ENCODE peak calls at places on chromosomes 12 and 14, in nine cellular contexts. One of them, this sample, is unnamed.

GRCh38 chr14:24673534-24674203 is 39.7 kb upstream of the GZMB start:
- DNase-seq in GF-D8: no peak
- DNase-seq in AG09319: no peak
- DNase-seq in ureter: no peak
- DNase-seq in HFF-Myc: no peak
- DNase-seq in cardiac muscle cell: no peak
- DNase-seq in pancreas: no peak
- DNase-seq in transverse colon: peak; percentile 27
- DNase-seq in stimulated activated CD4-positive, alpha-beta T cell treated with anti-CD3 and anti-CD28 coated beads, Interleukin-4, amount 100 ng/mL, for 48 hours: peak; percentile 33
- DNase-seq in this sample: no peak

GRCh38 chr12:132429122-132429931 is 60.6 kb upstream of the FBRSL1 start:
- DNase-seq in GF-D8: peak; percentile 33
- DNase-seq in AG09319: no peak
- DNase-seq in ureter: no peak
- DNase-seq in HFF-Myc: no peak
- DNase-seq in cardiac muscle cell: peak; percentile 42
- DNase-seq in pancreas: peak; percentile 93
- DNase-seq in transverse colon: no peak
- DNase-seq in stimulated activated CD4-positive, alpha-beta T cell treated with anti-CD3 and anti-CD28 coated beads, Interleukin-4, amount 100 ng/mL, for 48 hours: no peak
- DNase-seq in this sample: no peak

GRCh38 chr12:14394317-14395058 is 29.0 kb downstream of the ATF7IP start:
- DNase-seq in GF-D8: no peak
- DNase-seq in AG09319: no peak
- DNase-seq in ureter: no peak
- DNase-seq in HFF-Myc: peak; percentile 71
- DNase-seq in cardiac muscle cell: peak; percentile 77
- DNase-seq in pancreas: peak; percentile 37
- DNase-seq in transverse colon: no peak
- DNase-seq in stimulated activated CD4-positive, alpha-beta T cell treated with anti-CD3 and anti-CD28 coated beads, Interleukin-4, amount 100 ng/mL, for 48 hours: no peak
- DNase-seq in this sample: peak; percentile 60

GRCh38 chr12:117092511-117092780 is 6.8 kb downstream of the TESC start:
- DNase-seq in GF-D8: no peak
- DNase-seq in AG09319: no peak
- DNase-seq in ureter: no peak
- DNase-seq in HFF-Myc: no peak
- DNase-seq in cardiac muscle cell: no peak
- DNase-seq in pancreas: no peak
- DNase-seq in transverse colon: no peak
- DNase-seq in stimulated activated CD4-positive, alpha-beta T cell treated with anti-CD3 and anti-CD28 coated beads, Interleukin-4, amount 100 ng/mL, for 48 hours: no peak
- DNase-seq in this sample: no peak

GRCh38 chr12:3580071-3580749 is 89.2 kb downstream of the PRMT8 start:
- DNase-seq in GF-D8: no peak
- DNase-seq in AG09319: no peak
- DNase-seq in ureter: no peak
- DNase-seq in HFF-Myc: no peak
- DNase-seq in cardiac muscle cell: no peak
- DNase-seq in pancreas: no peak
- DNase-seq in transverse colon: no peak
- DNase-seq in stimulated activated CD4-positive, alpha-beta T cell treated with anti-CD3 and anti-CD28 coated beads, Interleukin-4, amount 100 ng/mL, for 48 hours: no peak
- DNase-seq in this sample: no peak

GRCh38 chr14:106549064-106549463 is 1022.7 kb downstream of the TMEM121 start:
- DNase-seq in GF-D8: no peak
- DNase-seq in AG09319: no peak
- DNase-seq in ureter: no peak
- DNase-seq in HFF-Myc: no peak
- DNase-seq in cardiac muscle cell: no peak
- DNase-seq in pancreas: no peak
- DNase-seq in transverse colon: no peak
- DNase-seq in stimulated activated CD4-positive, alpha-beta T cell treated with anti-CD3 and anti-CD28 coated beads, Interleukin-4, amount 100 ng/mL, for 48 hours: no peak
- DNase-seq in this sample: no peak

GRCh38 chr12:19338405-19338804 is 100.9 kb upstream of the AEBP2 start:
- DNase-seq in GF-D8: no peak
- DNase-seq in AG09319: no peak
- DNase-seq in ureter: no peak
- DNase-seq in HFF-Myc: no peak
- DNase-seq in cardiac muscle cell: no peak
- DNase-seq in pancreas: no peak
- DNase-seq in transverse colon: no peak
- DNase-seq in stimulated activated CD4-positive, alpha-beta T cell treated with anti-CD3 and anti-CD28 coated beads, Interleukin-4, amount 100 ng/mL, for 48 hours: no peak
- DNase-seq in this sample: no peak

GRCh38 chr12:79552186-79552585 is 138.6 kb downstream of the PAWR start:
- DNase-seq in GF-D8: no peak
- DNase-seq in AG09319: no peak
- DNase-seq in ureter: no peak
- DNase-seq in HFF-Myc: no peak
- DNase-seq in cardiac muscle cell: no peak
- DNase-seq in pancreas: no peak
- DNase-seq in transverse colon: no peak
- DNase-seq in stimulated activated CD4-positive, alpha-beta T cell treated with anti-CD3 and anti-CD28 coated beads, Interleukin-4, amount 100 ng/mL, for 48 hours: no peak
- DNase-seq in this sample: no peak

GRCh38 chr12:111066744-111067437 is 146.5 kb upstream of the MYL2 start:
- DNase-seq in GF-D8: no peak
- DNase-seq in AG09319: no peak
- DNase-seq in ureter: no peak
- DNase-seq in HFF-Myc: no peak
- DNase-seq in cardiac muscle cell: no peak
- DNase-seq in pancreas: no peak
- DNase-seq in transverse colon: no peak
- DNase-seq in stimulated activated CD4-positive, alpha-beta T cell treated with anti-CD3 and anti-CD28 coated beads, Interleukin-4, amount 100 ng/mL, for 48 hours: no peak
- DNase-seq in this sample: no peak

GRCh38 chr14:73723799-73724621 is 9.8 kb upstream of the PNMA1 start:
- DNase-seq in GF-D8: peak; percentile 63
- DNase-seq in AG09319: peak; percentile 98
- DNase-seq in ureter: peak; percentile 70
- DNase-seq in HFF-Myc: peak; percentile 64
- DNase-seq in cardiac muscle cell: no peak
- DNase-seq in pancreas: no peak
- DNase-seq in transverse colon: no peak
- DNase-seq in stimulated activated CD4-positive, alpha-beta T cell treated with anti-CD3 and anti-CD28 coated beads, Interleukin-4, amount 100 ng/mL, for 48 hours: no peak
- DNase-seq in this sample: peak; percentile 93

GRCh38 chr12:16347391-16348298 is at the start of gene MGST1:
- DNase-seq in GF-D8: peak; percentile 53
- DNase-seq in AG09319: peak; percentile 30
- DNase-seq in ureter: peak; percentile 78
- DNase-seq in HFF-Myc: no peak
- DNase-seq in cardiac muscle cell: peak; percentile 85
- DNase-seq in pancreas: peak; percentile 70
- DNase-seq in transverse colon: peak; percentile 77
- DNase-seq in stimulated activated CD4-positive, alpha-beta T cell treated with anti-CD3 and anti-CD28 coated beads, Interleukin-4, amount 100 ng/mL, for 48 hours: no peak
- DNase-seq in this sample: peak; percentile 7

GRCh38 chr14:105461903-105462302 is 12.7 kb upstream of the CRIP2 start:
- DNase-seq in GF-D8: no peak
- DNase-seq in AG09319: no peak
- DNase-seq in ureter: no peak
- DNase-seq in HFF-Myc: no peak
- DNase-seq in cardiac muscle cell: no peak
- DNase-seq in pancreas: no peak
- DNase-seq in transverse colon: no peak
- DNase-seq in stimulated activated CD4-positive, alpha-beta T cell treated with anti-CD3 and anti-CD28 coated beads, Interleukin-4, amount 100 ng/mL, for 48 hours: no peak
- DNase-seq in this sample: no peak

GRCh38 chr12:121138284-121138683 is 5.6 kb downstream of the P2RX7 start:
- DNase-seq in GF-D8: no peak
- DNase-seq in AG09319: no peak
- DNase-seq in ureter: no peak
- DNase-seq in HFF-Myc: no peak
- DNase-seq in cardiac muscle cell: no peak
- DNase-seq in pancreas: no peak
- DNase-seq in transverse colon: no peak
- DNase-seq in stimulated activated CD4-positive, alpha-beta T cell treated with anti-CD3 and anti-CD28 coated beads, Interleukin-4, amount 100 ng/mL, for 48 hours: no peak
- DNase-seq in this sample: no peak

GRCh38 chr12:49809369-49810158 is 18.6 kb downstream of the NCKAP5L start:
- DNase-seq in GF-D8: no peak
- DNase-seq in AG09319: no peak
- DNase-seq in ureter: no peak
- DNase-seq in HFF-Myc: no peak
- DNase-seq in cardiac muscle cell: peak; percentile 42
- DNase-seq in pancreas: no peak
- DNase-seq in transverse colon: no peak
- DNase-seq in stimulated activated CD4-positive, alpha-beta T cell treated with anti-CD3 and anti-CD28 coated beads, Interleukin-4, amount 100 ng/mL, for 48 hours: no peak
- DNase-seq in this sample: no peak

GRCh38 chr12:48202766-48203165 is 326 bp downstream of the OR10AD1 start:
- DNase-seq in GF-D8: no peak
- DNase-seq in AG09319: no peak
- DNase-seq in ureter: no peak
- DNase-seq in HFF-Myc: no peak
- DNase-seq in cardiac muscle cell: no peak
- DNase-seq in pancreas: no peak
- DNase-seq in transverse colon: no peak
- DNase-seq in stimulated activated CD4-positive, alpha-beta T cell treated with anti-CD3 and anti-CD28 coated beads, Interleukin-4, amount 100 ng/mL, for 48 hours: no peak
- DNase-seq in this sample: no peak

GRCh38 chr12:49413010-49413409 is 45.7 kb downstream of the SPATS2 start:
- DNase-seq in GF-D8: no peak
- DNase-seq in AG09319: no peak
- DNase-seq in ureter: no peak
- DNase-seq in HFF-Myc: no peak
- DNase-seq in cardiac muscle cell: no peak
- DNase-seq in pancreas: no peak
- DNase-seq in transverse colon: no peak
- DNase-seq in stimulated activated CD4-positive, alpha-beta T cell treated with anti-CD3 and anti-CD28 coated beads, Interleukin-4, amount 100 ng/mL, for 48 hours: no peak
- DNase-seq in this sample: no peak

GRCh38 chr12:29229937-29230336 is 80.9 kb downstream of the FAR2 start:
- DNase-seq in GF-D8: no peak
- DNase-seq in AG09319: no peak
- DNase-seq in ureter: no peak
- DNase-seq in HFF-Myc: no peak
- DNase-seq in cardiac muscle cell: no peak
- DNase-seq in pancreas: no peak
- DNase-seq in transverse colon: no peak
- DNase-seq in stimulated activated CD4-positive, alpha-beta T cell treated with anti-CD3 and anti-CD28 coated beads, Interleukin-4, amount 100 ng/mL, for 48 hours: no peak
- DNase-seq in this sample: no peak

GRCh38 chr12:31591308-31591901 is 469 bp upstream of the DENND5B start:
- DNase-seq in GF-D8: no peak
- DNase-seq in AG09319: no peak
- DNase-seq in ureter: no peak
- DNase-seq in HFF-Myc: no peak
- DNase-seq in cardiac muscle cell: peak; percentile 83
- DNase-seq in pancreas: no peak
- DNase-seq in transverse colon: peak; percentile 29
- DNase-seq in stimulated activated CD4-positive, alpha-beta T cell treated with anti-CD3 and anti-CD28 coated beads, Interleukin-4, amount 100 ng/mL, for 48 hours: no peak
- DNase-seq in this sample: no peak

GRCh38 chr12:121775501-121775900 is 18.0 kb downstream of the RHOF start:
- DNase-seq in GF-D8: no peak
- DNase-seq in AG09319: no peak
- DNase-seq in ureter: no peak
- DNase-seq in HFF-Myc: no peak
- DNase-seq in cardiac muscle cell: no peak
- DNase-seq in pancreas: no peak
- DNase-seq in transverse colon: no peak
- DNase-seq in stimulated activated CD4-positive, alpha-beta T cell treated with anti-CD3 and anti-CD28 coated beads, Interleukin-4, amount 100 ng/mL, for 48 hours: no peak
- DNase-seq in this sample: no peak

GRCh38 chr12:101695698-101696097 is 1.7 kb upstream of the CHPT1 start:
- DNase-seq in GF-D8: no peak
- DNase-seq in AG09319: no peak
- DNase-seq in ureter: no peak
- DNase-seq in HFF-Myc: no peak
- DNase-seq in cardiac muscle cell: no peak
- DNase-seq in pancreas: no peak
- DNase-seq in transverse colon: no peak
- DNase-seq in stimulated activated CD4-positive, alpha-beta T cell treated with anti-CD3 and anti-CD28 coated beads, Interleukin-4, amount 100 ng/mL, for 48 hours: no peak
- DNase-seq in this sample: no peak

GRCh38 chr12:63075376-63076000 is 75.5 kb downstream of the AVPR1A start:
- DNase-seq in GF-D8: no peak
- DNase-seq in AG09319: no peak
- DNase-seq in ureter: no peak
- DNase-seq in HFF-Myc: no peak
- DNase-seq in cardiac muscle cell: peak; percentile 72
- DNase-seq in pancreas: no peak
- DNase-seq in transverse colon: no peak
- DNase-seq in stimulated activated CD4-positive, alpha-beta T cell treated with anti-CD3 and anti-CD28 coated beads, Interleukin-4, amount 100 ng/mL, for 48 hours: no peak
- DNase-seq in this sample: no peak

GRCh38 chr12:93204896-93205295 is 172.8 kb upstream of the NUDT4 start:
- DNase-seq in GF-D8: no peak
- DNase-seq in AG09319: no peak
- DNase-seq in ureter: no peak
- DNase-seq in HFF-Myc: no peak
- DNase-seq in cardiac muscle cell: no peak
- DNase-seq in pancreas: no peak
- DNase-seq in transverse colon: no peak
- DNase-seq in stimulated activated CD4-positive, alpha-beta T cell treated with anti-CD3 and anti-CD28 coated beads, Interleukin-4, amount 100 ng/mL, for 48 hours: no peak
- DNase-seq in this sample: no peak

GRCh38 chr14:96286251-96286650 is 30.2 kb downstream of the BDKRB1 start:
- DNase-seq in GF-D8: no peak
- DNase-seq in AG09319: no peak
- DNase-seq in ureter: no peak
- DNase-seq in HFF-Myc: no peak
- DNase-seq in cardiac muscle cell: no peak
- DNase-seq in pancreas: no peak
- DNase-seq in transverse colon: no peak
- DNase-seq in stimulated activated CD4-positive, alpha-beta T cell treated with anti-CD3 and anti-CD28 coated beads, Interleukin-4, amount 100 ng/mL, for 48 hours: no peak
- DNase-seq in this sample: no peak

GRCh38 chr14:100854435-100854834 is 28.5 kb downstream of the MEG3 start:
- DNase-seq in GF-D8: no peak
- DNase-seq in AG09319: no peak
- DNase-seq in ureter: no peak
- DNase-seq in HFF-Myc: no peak
- DNase-seq in cardiac muscle cell: no peak
- DNase-seq in pancreas: no peak
- DNase-seq in transverse colon: no peak
- DNase-seq in stimulated activated CD4-positive, alpha-beta T cell treated with anti-CD3 and anti-CD28 coated beads, Interleukin-4, amount 100 ng/mL, for 48 hours: no peak
- DNase-seq in this sample: no peak

GRCh38 chr12:124759841-124760508 is 103.7 kb downstream of the SCARB1 start:
- DNase-seq in GF-D8: no peak
- DNase-seq in AG09319: no peak
- DNase-seq in ureter: no peak
- DNase-seq in HFF-Myc: no peak
- DNase-seq in cardiac muscle cell: no peak
- DNase-seq in pancreas: no peak
- DNase-seq in transverse colon: no peak
- DNase-seq in stimulated activated CD4-positive, alpha-beta T cell treated with anti-CD3 and anti-CD28 coated beads, Interleukin-4, amount 100 ng/mL, for 48 hours: no peak
- DNase-seq in this sample: no peak

GRCh38 chr12:4800555-4800954 is 80.4 kb downstream of the GALNT8 start:
- DNase-seq in GF-D8: no peak
- DNase-seq in AG09319: no peak
- DNase-seq in ureter: no peak
- DNase-seq in HFF-Myc: no peak
- DNase-seq in cardiac muscle cell: no peak
- DNase-seq in pancreas: no peak
- DNase-seq in transverse colon: no peak
- DNase-seq in stimulated activated CD4-positive, alpha-beta T cell treated with anti-CD3 and anti-CD28 coated beads, Interleukin-4, amount 100 ng/mL, for 48 hours: no peak
- DNase-seq in this sample: no peak

GRCh38 chr14:25049127-25049558 is 804 bp downstream of the STXBP6 start:
- DNase-seq in GF-D8: no peak
- DNase-seq in AG09319: no peak
- DNase-seq in ureter: no peak
- DNase-seq in HFF-Myc: no peak
- DNase-seq in cardiac muscle cell: no peak
- DNase-seq in pancreas: peak; percentile 31
- DNase-seq in transverse colon: peak; percentile 20
- DNase-seq in stimulated activated CD4-positive, alpha-beta T cell treated with anti-CD3 and anti-CD28 coated beads, Interleukin-4, amount 100 ng/mL, for 48 hours: no peak
- DNase-seq in this sample: no peak

GRCh38 chr14:77053046-77053841 is 24.7 kb upstream of the IRF2BPL start:
- DNase-seq in GF-D8: no peak
- DNase-seq in AG09319: peak; percentile 54
- DNase-seq in ureter: peak; percentile 77
- DNase-seq in HFF-Myc: no peak
- DNase-seq in cardiac muscle cell: peak; percentile 92
- DNase-seq in pancreas: peak; percentile 66
- DNase-seq in transverse colon: peak; percentile 73
- DNase-seq in stimulated activated CD4-positive, alpha-beta T cell treated with anti-CD3 and anti-CD28 coated beads, Interleukin-4, amount 100 ng/mL, for 48 hours: peak; percentile 76
- DNase-seq in this sample: no peak

GRCh38 chr12:122001379-122002209 is 20.1 kb upstream of the BCL7A start:
- DNase-seq in GF-D8: no peak
- DNase-seq in AG09319: no peak
- DNase-seq in ureter: peak; percentile 56
- DNase-seq in HFF-Myc: no peak
- DNase-seq in cardiac muscle cell: no peak
- DNase-seq in pancreas: no peak
- DNase-seq in transverse colon: no peak
- DNase-seq in stimulated activated CD4-positive, alpha-beta T cell treated with anti-CD3 and anti-CD28 coated beads, Interleukin-4, amount 100 ng/mL, for 48 hours: no peak
- DNase-seq in this sample: no peak

GRCh38 chr14:89212386-89213235 is 204.4 kb downstream of the FOXN3 start:
- DNase-seq in GF-D8: no peak
- DNase-seq in AG09319: no peak
- DNase-seq in ureter: no peak
- DNase-seq in HFF-Myc: no peak
- DNase-seq in cardiac muscle cell: no peak
- DNase-seq in pancreas: no peak
- DNase-seq in transverse colon: no peak
- DNase-seq in stimulated activated CD4-positive, alpha-beta T cell treated with anti-CD3 and anti-CD28 coated beads, Interleukin-4, amount 100 ng/mL, for 48 hours: no peak
- DNase-seq in this sample: no peak

GRCh38 chr12:124466200-124467128 is 100.9 kb downstream of the NCOR2 start:
- DNase-seq in GF-D8: peak; percentile 91
- DNase-seq in AG09319: no peak
- DNase-seq in ureter: no peak
- DNase-seq in HFF-Myc: no peak
- DNase-seq in cardiac muscle cell: no peak
- DNase-seq in pancreas: no peak
- DNase-seq in transverse colon: peak; percentile 66
- DNase-seq in stimulated activated CD4-positive, alpha-beta T cell treated with anti-CD3 and anti-CD28 coated beads, Interleukin-4, amount 100 ng/mL, for 48 hours: peak; percentile 72
- DNase-seq in this sample: no peak